ENCODE peak calls at places on chromosomes 3 and 15, in eight cellular contexts. T is colonic mucosa, Z is glutamatergic neuron, S is transverse colon, W is lower lobe of right lung, K is AG09309, U is spleen, P is heart left ventricle. J is an unnamed sample.

GRCh38 chr3:10855083-10855870 is 39.2 kb downstream of the SLC6A11 start:
- DNase-seq in T (no peak), K (no peak), S (no peak), Z (no peak), W (no peak), P (no peak), U (no peak), J (no peak)

GRCh38 chr3:128549283-128550112 is 56.5 kb upstream of the GATA2 start:
- DNase-seq in S (no peak), Z (no peak), W (peak; percentile 66), P (peak; percentile 85), U (no peak), K (no peak), T (no peak), J (no peak)

GRCh38 chr15:67828379-67828968 is 3.2 kb downstream of the SKOR1 start:
- DNase-seq in T (no peak), W (no peak), U (peak; percentile 48), K (no peak), P (no peak), S (no peak), Z (no peak), J (no peak)

GRCh38 chr15:91790826-91791225 is 62.7 kb upstream of the SLCO3A1 start:
- DNase-seq in U (no peak), T (no peak), S (no peak), W (no peak), P (no peak), K (no peak), Z (no peak), J (no peak)

GRCh38 chr3:125055913-125056705 is at the start of gene HEG1:
- DNase-seq in P (peak; percentile 94), S (peak; percentile 85), K (peak; percentile 24), W (peak; percentile 91), T (peak; percentile 85), U (peak; percentile 96), Z (peak; percentile 82), J (peak; percentile 41)

GRCh38 chr3:78427303-78427702 is 1340.5 kb downstream of the ROBO1 start:
- DNase-seq in W (no peak), P (no peak), K (peak; percentile 63), Z (no peak), U (no peak), S (no peak), T (no peak), J (no peak)

GRCh38 chr15:56844892-56845291 is 73.6 kb upstream of the TCF12 start:
- DNase-seq in T (no peak), Z (no peak), S (no peak), P (no peak), U (no peak), K (no peak), W (no peak), J (no peak)

GRCh38 chr3:178384302-178384939 is 151.8 kb upstream of the KCNMB2 start:
- DNase-seq in S (no peak), P (peak; percentile 24), U (no peak), W (no peak), Z (no peak), K (no peak), T (no peak), J (no peak)

GRCh38 chr15:48802257-48802656 is 8.6 kb downstream of the CEP152 start:
- DNase-seq in W (no peak), P (no peak), T (no peak), U (no peak), S (no peak), Z (no peak), K (no peak), J (no peak)

GRCh38 chr3:191912616-191913204 is 451.7 kb downstream of the PYDC2 start:
- DNase-seq in P (no peak), K (no peak), Z (no peak), U (no peak), W (no peak), T (no peak), S (no peak), J (no peak)

GRCh38 chr15:96329403-96329981 is 1.0 kb upstream of the NR2F2 start:
- DNase-seq in T (peak; percentile 19), K (no peak), Z (no peak), P (no peak), U (no peak), W (no peak), S (no peak), J (no peak)

GRCh38 chr3:23650371-23651140 is 155.2 kb upstream of the UBE2E1 start:
- DNase-seq in T (no peak), W (no peak), P (no peak), Z (no peak), U (no peak), S (no peak), K (peak; percentile 65), J (no peak)

GRCh38 chr3:76245622-76246021 is 460.3 kb upstream of the ZNF717 start:
- DNase-seq in S (no peak), P (no peak), U (no peak), T (no peak), W (no peak), Z (no peak), K (no peak), J (no peak)

GRCh38 chr3:113088616-113089015 is 97.8 kb downstream of the GTPBP8 start:
- DNase-seq in U (no peak), Z (no peak), T (no peak), S (no peak), P (no peak), W (no peak), K (no peak), J (no peak)

GRCh38 chr3:141091416-141091815 is 40.3 kb downstream of the SPSB4 start:
- DNase-seq in U (no peak), W (no peak), Z (no peak), P (no peak), T (no peak), K (no peak), S (no peak), J (no peak)

GRCh38 chr3:193605876-193606275 is 12.9 kb downstream of the OPA1 start:
- DNase-seq in Z (peak; percentile 28), K (peak; percentile 16), W (no peak), U (no peak), S (peak; percentile 55), P (peak; percentile 34), T (peak; percentile 74), J (no peak)

GRCh38 chr3:196774845-196775422 is 35.3 kb downstream of the PAK2 start:
- DNase-seq in K (no peak), Z (no peak), W (no peak), P (no peak), T (no peak), S (no peak), U (no peak), J (no peak)

GRCh38 chr3:151124476-151124875 is 39.0 kb downstream of the MED12L start:
- DNase-seq in U (no peak), T (no peak), W (no peak), Z (no peak), S (no peak), P (no peak), K (no peak), J (no peak)

GRCh38 chr3:10248984-10249748 is 907 bp downstream of the TATDN2 start:
- DNase-seq in U (peak; percentile 89), P (peak; percentile 47), S (peak; percentile 44), Z (peak; percentile 30), W (peak; percentile 56), K (no peak), T (peak; percentile 59), J (no peak)

DNA sequence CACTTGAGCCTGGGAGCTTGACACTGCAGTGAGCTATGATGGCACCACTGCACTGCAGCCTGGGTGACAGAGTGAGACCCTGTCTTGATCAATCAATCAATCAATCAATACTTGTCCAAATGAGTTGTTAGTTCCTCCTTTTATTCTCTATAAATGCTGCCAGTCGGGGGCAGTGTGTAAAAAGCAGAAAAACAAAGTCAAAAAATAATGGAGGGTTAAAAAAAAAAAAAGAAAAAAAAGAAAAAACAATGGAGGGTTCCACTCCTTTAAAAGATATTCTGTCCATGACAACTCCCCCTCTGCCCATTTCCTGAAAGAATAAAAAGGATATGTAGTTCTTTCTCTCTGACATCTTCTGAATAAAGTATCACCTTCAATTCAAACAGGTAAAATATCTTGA is 1068.6 kb downstream of the FHIT start:
- DNase-seq in W (no peak), S (no peak), T (no peak), Z (no peak), P (no peak), K (no peak), U (no peak), J (no peak)
- TF ChIP-seq CTCF in W (no peak), S (no peak), T (no peak), Z (no peak), P (no peak), K (no peak), U (no peak), J (no peak)

GRCh38 chr3:2770451-2770850 is 339.7 kb downstream of the IL5RA start:
- DNase-seq in T (no peak), K (no peak), W (no peak), U (no peak), P (no peak), S (no peak), Z (no peak), J (no peak)

DNA sequence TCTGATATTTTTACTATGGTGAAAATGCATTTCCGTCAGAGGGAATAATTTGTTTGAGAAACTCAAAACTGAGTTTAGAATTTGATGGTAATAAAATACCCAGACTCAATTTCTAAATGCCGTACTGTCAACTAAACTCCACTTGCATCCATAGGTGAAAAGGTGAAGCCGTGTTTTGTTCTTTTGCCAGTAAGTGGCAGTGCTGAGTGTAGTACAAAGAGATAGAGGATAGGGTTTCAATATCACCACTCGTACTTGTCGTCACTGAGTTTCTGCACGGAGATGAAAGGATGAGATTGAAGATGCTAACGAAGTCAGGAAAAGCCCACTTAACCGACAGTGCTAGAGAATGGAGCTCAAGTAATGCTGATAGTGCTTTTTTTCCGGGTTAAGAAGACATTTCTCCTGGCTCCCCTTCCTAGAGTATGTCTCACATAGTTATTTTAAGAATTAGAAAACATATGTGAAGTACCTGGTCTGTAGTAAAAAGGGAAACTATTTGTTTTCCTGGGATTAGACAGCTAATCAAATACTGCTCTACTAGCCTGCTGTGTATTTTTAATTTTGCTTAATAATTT is 345.1 kb downstream of the IL5RA start:
- DNase-seq in P (no peak), W (no peak), S (no peak), T (no peak), U (no peak), Z (no peak), K (no peak), J (no peak)
- TF ChIP-seq CTCF in P (no peak), W (no peak), S (no peak), T (no peak), U (no peak), Z (no peak), K (no peak), J (peak; percentile 42)

DNA sequence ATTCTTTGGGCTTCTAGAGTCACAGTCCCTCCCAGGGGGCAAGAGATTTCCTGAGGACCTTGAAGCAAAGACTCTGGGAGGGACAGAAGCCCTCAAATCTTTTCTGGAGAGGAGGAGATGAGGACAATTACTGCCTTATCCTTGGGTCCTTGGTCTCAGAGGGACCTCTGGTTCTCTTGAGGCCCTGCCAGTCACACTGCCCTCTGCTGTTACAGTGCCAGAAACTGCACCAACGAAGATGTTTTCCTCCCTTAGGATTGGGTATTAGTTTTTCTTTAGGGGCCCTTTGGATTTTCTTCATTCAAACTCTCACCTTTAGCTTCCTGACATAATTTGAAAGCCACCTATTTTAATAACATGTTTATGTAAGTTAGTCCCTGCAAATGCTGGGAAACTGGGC is 58.2 kb upstream of the SCN5A start:
- DNase-seq in P (no peak), W (no peak), U (no peak), S (no peak), Z (no peak), T (no peak), K (no peak), J (no peak)
- TF ChIP-seq CTCF in P (no peak), W (no peak), U (no peak), S (no peak), Z (no peak), T (no peak), K (peak; percentile 26), J (peak; percentile 54)

GRCh38 chr3:142929109-142929508 is 34.4 kb downstream of the PAQR9 start:
- DNase-seq in U (no peak), K (no peak), W (peak; percentile 61), Z (peak; percentile 46), P (peak; percentile 50), T (peak; percentile 57), S (peak; percentile 65), J (no peak)
- TF ChIP-seq CTCF in U (peak; percentile 44), K (peak; percentile 52), W (peak; percentile 37), Z (no peak), P (peak; percentile 51), T (peak; percentile 59), S (peak; percentile 52), J (peak; percentile 36)